ENCODE peak calls at places on chromosomes 4 and X, in seven cellular contexts. O, A, B, F, X, I and Z are unnamed samples.

GRCh38 chrX:19879742-19880378 is 7.5 kb downstream of the SH3KBP1 start:
- DNase-seq in O (no peak), A (no peak), B (no peak), F (no peak), X (no peak), I (no peak), Z (no peak)

GRCh38 chr4:148999924-149000323 is 557.7 kb upstream of the NR3C2 start:
- DNase-seq in O (no peak), A (no peak), B (no peak), F (no peak), X (no peak), I (no peak), Z (no peak)

GRCh38 chrX:41304178-41304577 is 29.8 kb upstream of the DDX3X start:
- DNase-seq in O (no peak), A (no peak), B (no peak), F (no peak), X (no peak), I (no peak), Z (no peak)

GRCh38 chrX:130299279-130300009 is 30.7 kb upstream of the ZNF280C start:
- DNase-seq in O (no peak), A (no peak), B (no peak), F (no peak), X (peak), I (no peak), Z (no peak)

GRCh38 chrX:42746606-42747005 is 31.4 kb downstream of the PPP1R2C start:
- DNase-seq in O (peak), A (no peak), B (no peak), F (no peak), X (no peak), I (no peak), Z (no peak)

GRCh38 chr4:74692973-74693372 is 101.3 kb downstream of the BTC start:
- DNase-seq in O (no peak), A (no peak), B (no peak), F (no peak), X (no peak), I (no peak), Z (no peak)

GRCh38 chrX:50814701-50815476 is 895 bp upstream of the SHROOM4 start:
- DNase-seq in O (no peak), A (no peak), B (peak), F (no peak), X (no peak), I (no peak), Z (no peak)

GRCh38 chrX:39309721-39310152 is 508.5 kb downstream of the MID1IP1 start:
- DNase-seq in O (no peak), A (no peak), B (no peak), F (peak), X (peak), I (peak), Z (no peak)

GRCh38 chr4:90842960-90843359 is 715.8 kb downstream of the CCSER1 start:
- DNase-seq in O (no peak), A (no peak), B (no peak), F (no peak), X (no peak), I (no peak), Z (no peak)

GRCh38 chr4:171650543-171650942 is 162.7 kb upstream of the GALNTL6 start:
- DNase-seq in O (no peak), A (no peak), B (no peak), F (no peak), X (no peak), I (no peak), Z (no peak)

GRCh38 chr4:181592221-181592745 is 650.9 kb upstream of the TENM3 start:
- DNase-seq in O (no peak), A (no peak), B (no peak), F (no peak), X (no peak), I (no peak), Z (no peak)

GRCh38 chr4:133096972-133097371 is 52.1 kb upstream of the PCDH10 start:
- DNase-seq in O (no peak), A (no peak), B (no peak), F (no peak), X (no peak), I (no peak), Z (no peak)

GRCh38 chr4:16682996-16683395 is 215.4 kb downstream of the LDB2 start:
- DNase-seq in O (no peak), A (no peak), B (no peak), F (no peak), X (no peak), I (no peak), Z (no peak)

GRCh38 chr4:74284074-74284473 is 24.2 kb upstream of the EPGN start:
- DNase-seq in O (peak), A (no peak), B (no peak), F (no peak), X (no peak), I (no peak), Z (no peak)

GRCh38 chr4:2962099-2962455 is 1.1 kb downstream of the NOP14 start:
- DNase-seq in O (no peak), A (peak), B (no peak), F (no peak), X (no peak), I (no peak), Z (no peak)

GRCh38 chr4:6926681-6927478 is 17.3 kb downstream of the TBC1D14 start:
- DNase-seq in O (no peak), A (peak), B (no peak), F (peak), X (no peak), I (no peak), Z (no peak)

GRCh38 chr4:78058591-78059523 is 1.7 kb downstream of the FRAS1 start:
- DNase-seq in O (no peak), A (no peak), B (peak), F (peak), X (peak), I (peak), Z (no peak)

GRCh38 chrX:19332983-19333382 is 10.7 kb upstream of the PDHA1 start:
- DNase-seq in O (no peak), A (no peak), B (no peak), F (peak), X (no peak), I (no peak), Z (no peak)

GRCh38 chrX:119252716-119253115 is 16.6 kb downstream of the PGRMC1 start:
- DNase-seq in O (no peak), A (no peak), B (no peak), F (no peak), X (no peak), I (no peak), Z (no peak)

GRCh38 chr4:55549888-55550287 is 3.2 kb upstream of the CLOCK start:
- DNase-seq in O (peak), A (no peak), B (no peak), F (no peak), X (peak), I (no peak), Z (no peak)

GRCh38 chr4:41506071-41506470 is 31.9 kb upstream of the LIMCH1 start:
- DNase-seq in O (peak), A (no peak), B (no peak), F (no peak), X (no peak), I (no peak), Z (no peak)

GRCh38 chr4:15906024-15906443 is 32.5 kb downstream of the FGFBP1 start:
- DNase-seq in O (no peak), A (peak), B (no peak), F (peak), X (peak), I (no peak), Z (peak)

GRCh38 chrX:107775734-107776511 is at the start of gene TSC22D3:
- DNase-seq in O (peak), A (peak), B (peak), F (peak), X (peak), I (peak), Z (no peak)

GRCh38 chr4:64417974-64418373 is 8.7 kb upstream of the TECRL start:
- DNase-seq in O (no peak), A (no peak), B (no peak), F (no peak), X (no peak), I (no peak), Z (no peak)

GRCh38 chr4:56183344-56183959 is 203.8 kb downstream of the AASDH start:
- DNase-seq in O (no peak), A (no peak), B (peak), F (no peak), X (no peak), I (no peak), Z (no peak)

GRCh38 chr4:47713156-47713834 is 124.6 kb downstream of the CORIN start:
- DNase-seq in O (no peak), A (no peak), B (no peak), F (no peak), X (no peak), I (no peak), Z (no peak)

GRCh38 chr4:99856166-99856565 is 38.1 kb downstream of the LAMTOR3 start:
- DNase-seq in O (peak), A (no peak), B (no peak), F (no peak), X (no peak), I (no peak), Z (no peak)

GRCh38 chr4:84908876-84909275 is 57.6 kb downstream of the WDFY3 start:
- DNase-seq in O (no peak), A (no peak), B (no peak), F (no peak), X (no peak), I (no peak), Z (no peak)